ENCODE peak calls at places on chromosomes 2 and 18, in eight cellular contexts. V, D, W, L, Q, H, C and E are unnamed samples. For H3K27me3, the result is how much of the 10 kb centered on the place peaks cover.

GRCh38 chr2:64516651-64517510 is 7.2 kb upstream of the AFTPH start:
- DNase-seq in V (no peak), D (no peak), W (no peak), L (no peak), Q (no peak), H (no peak), C (no peak), E (no peak)

GRCh38 chr2:6184532-6185302 is 492.5 kb downstream of the SOX11 start:
- DNase-seq in V (no peak), D (no peak), W (no peak), L (no peak), Q (no peak), H (no peak), C (no peak), E (no peak)

GRCh38 chr18:59460060-59460395 is 101.0 kb upstream of the LMAN1 start:
- DNase-seq in V (peak), D (no peak), W (no peak), L (no peak), Q (no peak), H (no peak), C (no peak), E (no peak)

GRCh38 chr2:240429872-240430491 is 5.5 kb upstream of the GPC1 start:
- DNase-seq in V (no peak), D (peak), W (peak), L (no peak), Q (peak), H (no peak), C (peak), E (no peak)

GRCh38 chr2:1686784-1687105 is 57.6 kb downstream of the PXDN start:
- DNase-seq in V (no peak), D (no peak), W (no peak), L (no peak), Q (no peak), H (no peak), C (no peak), E (no peak)

GRCh38 chr18:76553715-76554603 is 58.9 kb upstream of the ZNF516 start:
- DNase-seq in V (peak), D (no peak), W (no peak), L (no peak), Q (no peak), H (no peak), C (no peak), E (no peak)

GRCh38 chr2:193808877-193809276 is 1614.1 kb upstream of the TMEFF2 start:
- DNase-seq in V (no peak), D (no peak), W (no peak), L (no peak), Q (no peak), H (no peak), C (no peak), E (no peak)

GRCh38 chr18:45984546-45985235 is 17.6 kb upstream of the EPG5 start:
- DNase-seq in V (no peak), D (no peak), W (no peak), L (no peak), Q (no peak), H (no peak), C (no peak), E (no peak)

GRCh38 chr18:48974304-48975220 is 23.8 kb upstream of the SMAD7 start:
- DNase-seq in V (no peak), D (no peak), W (no peak), L (peak), Q (no peak), H (no peak), C (no peak), E (no peak)

GRCh38 chr2:54528311-54528945 is 72.3 kb downstream of the SPTBN1 start:
- DNase-seq in V (no peak), D (no peak), W (no peak), L (no peak), Q (no peak), H (no peak), C (no peak), E (no peak)

GRCh38 chr2:38648107-38648761 is 17.7 kb upstream of the GALM start:
- DNase-seq in V (peak), D (no peak), W (no peak), L (no peak), Q (no peak), H (no peak), C (no peak), E (no peak)

GRCh38 chr2:118431188-118431562 is 342.9 kb downstream of the INSIG2 start:
- DNase-seq in V (peak), D (no peak), W (no peak), L (no peak), Q (no peak), H (no peak), C (no peak), E (no peak)

GRCh38 chr2:207113403-207113802 is 52.3 kb downstream of the KLF7 start:
- DNase-seq in V (no peak), D (no peak), W (no peak), L (no peak), Q (no peak), H (no peak), C (no peak), E (no peak)

GRCh38 chr2:160352492-160352891 is 141.1 kb downstream of the RBMS1 start:
- DNase-seq in V (peak), D (no peak), W (no peak), L (no peak), Q (no peak), H (no peak), C (no peak), E (no peak)

GRCh38 chr2:228700638-228701037 is 519.2 kb upstream of the SPHKAP start:
- DNase-seq in V (peak), D (no peak), W (no peak), L (no peak), Q (no peak), H (no peak), C (no peak), E (no peak)

GRCh38 chr2:14756122-14756541 is 123.6 kb downstream of the LRATD1 start:
- DNase-seq in V (no peak), D (no peak), W (no peak), L (no peak), Q (no peak), H (no peak), C (no peak), E (no peak)

GRCh38 chr18:51653507-51654213 is 456.2 kb upstream of the MEX3C start:
- DNase-seq in V (no peak), D (no peak), W (no peak), L (no peak), Q (no peak), H (no peak), C (no peak), E (no peak)

GRCh38 chr2:156649596-156649995 is 213.4 kb downstream of the GPD2 start:
- DNase-seq in V (peak), D (no peak), W (no peak), L (peak), Q (no peak), H (no peak), C (peak), E (no peak)

GRCh38 chr2:142165790-142166189 is 35.0 kb upstream of the LRP1B start:
- DNase-seq in V (peak), D (no peak), W (peak), L (no peak), Q (no peak), H (no peak), C (no peak), E (no peak)

GRCh38 chr2:74747411-74748080 is 86.4 kb upstream of the HK2 start:
- DNase-seq in V (peak), D (no peak), W (no peak), L (no peak), Q (no peak), H (no peak), C (no peak), E (no peak)

GRCh38 chr2:72694715-72695496 is 130.9 kb downstream of the EXOC6B start:
- DNase-seq in V (peak), D (peak), W (no peak), L (peak), Q (no peak), H (peak), C (peak), E (no peak)

GRCh38 chr2:71713581-71714580 is 260.5 kb downstream of the DYSF start:
- DNase-seq in V (peak), D (no peak), W (no peak), L (no peak), Q (peak), H (no peak), C (no peak), E (no peak)

GRCh38 chr2:101921961-101922325 is 69.8 kb upstream of the IL1R2 start:
- DNase-seq in V (no peak), D (no peak), W (no peak), L (no peak), Q (no peak), H (no peak), C (no peak), E (no peak)

GRCh38 chr18:48136051-48136543 is 205.6 kb upstream of the SMAD2 start:
- DNase-seq in V (no peak), D (peak), W (no peak), L (peak), Q (peak), H (peak), C (no peak), E (no peak)

GRCh38 chr2:170815311-170815710 is 1.4 kb upstream of the GAD1 start:
- DNase-seq in V (no peak), D (no peak), W (no peak), L (no peak), Q (no peak), H (no peak), C (no peak), E (no peak)
- H3K27me3 ChIP-seq in V (half or more), D (half or more), W (half or more), L (half or more), Q (under half), H (half or more), C (half or more), E (half or more)

GRCh38 chr2:10449481-10449831 is 1.3 kb upstream of the ODC1 start:
- DNase-seq in V (no peak), D (no peak), W (no peak), L (no peak), Q (no peak), H (no peak), C (no peak), E (no peak)
- H3K27me3 ChIP-seq in V (under half), D (under half), W (under half), L (under half), Q (under half), H (under half), C (under half), E (under half)

GRCh38 chr2:153479527-153479926 is 965 bp upstream of the RPRM start:
- DNase-seq in V (no peak), D (peak), W (no peak), L (no peak), Q (no peak), H (no peak), C (no peak), E (no peak)

GRCh38 chr2:153476491-153477095 is 2.0 kb downstream of the RPRM start:
- DNase-seq in V (no peak), D (peak), W (no peak), L (no peak), Q (no peak), H (no peak), C (no peak), E (no peak)

GRCh38 chr2:153478289-153479261 is at the start of gene RPRM:
- DNase-seq in V (peak), D (peak), W (peak), L (peak), Q (peak), H (peak), C (peak), E (no peak)

GRCh38 chr2:153477096-153477555 is 1.4 kb downstream of the RPRM start:
- DNase-seq in V (no peak), D (peak), W (peak), L (peak), Q (no peak), H (no peak), C (no peak), E (no peak)

DNA sequence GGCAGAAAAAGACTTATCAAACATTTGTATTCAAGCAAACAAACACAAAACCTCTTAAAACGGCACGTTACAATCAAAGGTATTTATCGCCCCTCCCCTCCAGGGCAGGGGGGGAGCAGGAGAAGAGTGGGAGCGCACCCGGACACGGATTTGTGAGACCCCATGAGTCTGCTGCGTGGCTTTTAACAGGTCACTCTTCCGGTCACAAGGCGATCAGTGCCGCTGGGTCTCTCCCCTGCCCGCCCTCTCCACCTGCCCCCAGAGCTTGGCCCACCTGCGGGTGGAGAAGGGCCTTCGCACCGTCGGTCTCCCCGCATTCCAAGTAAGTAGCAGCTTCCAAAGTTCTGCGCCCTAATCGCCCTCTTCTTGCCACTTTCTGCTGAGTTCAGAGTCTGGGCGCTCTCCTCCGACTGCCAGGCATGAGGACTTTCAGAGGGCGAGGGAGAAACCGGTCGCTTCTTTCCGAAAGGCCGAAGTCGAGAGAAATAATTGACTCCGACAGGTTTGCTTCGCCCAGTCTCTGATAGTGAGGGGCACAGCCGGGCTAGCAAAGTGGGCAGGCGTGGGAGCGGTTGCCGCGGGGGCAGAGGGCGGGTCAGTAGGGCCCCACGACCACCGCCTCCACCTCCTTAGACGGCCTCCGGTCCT is 797 bp downstream of the RPRM start:
- DNase-seq in V (no peak), D (no peak), W (peak), L (peak), Q (no peak), H (no peak), C (no peak), E (no peak)
- H3K27me3 ChIP-seq in V (under half), D (under half), W (under half), L (half or more), Q (under half), H (half or more), C (under half), E (under half)

DNA sequence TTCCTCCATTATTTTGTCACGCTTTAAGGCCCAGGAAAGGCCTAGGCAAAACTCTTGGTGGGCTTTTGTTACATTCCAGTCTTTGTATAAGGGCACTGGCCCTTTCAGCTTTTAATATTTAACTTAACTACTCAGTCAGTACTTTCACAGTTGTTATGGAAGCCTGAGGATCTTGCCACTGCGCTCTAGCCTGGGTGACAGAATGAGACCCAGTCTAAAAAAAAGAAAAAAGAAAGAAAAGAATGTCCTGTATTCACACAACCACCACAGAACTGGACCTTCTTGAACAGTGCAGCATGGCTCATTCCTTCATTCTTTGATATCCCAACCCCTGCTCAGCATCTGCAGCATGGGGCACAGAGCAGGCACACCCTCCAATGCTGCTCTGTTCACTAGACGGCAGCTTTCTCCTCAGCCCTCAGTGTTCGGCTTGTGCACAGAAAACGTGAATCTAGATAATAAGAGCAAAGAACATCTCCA is 93.4 kb upstream of the MSH2 start:
- DNase-seq in V (no peak), D (no peak), W (no peak), L (no peak), Q (no peak), H (peak), C (no peak), E (no peak)
- H3K27me3 ChIP-seq in V (under half), D (under half), W (under half), L (under half), Q (under half), H (under half), C (under half), E (under half)

DNA sequence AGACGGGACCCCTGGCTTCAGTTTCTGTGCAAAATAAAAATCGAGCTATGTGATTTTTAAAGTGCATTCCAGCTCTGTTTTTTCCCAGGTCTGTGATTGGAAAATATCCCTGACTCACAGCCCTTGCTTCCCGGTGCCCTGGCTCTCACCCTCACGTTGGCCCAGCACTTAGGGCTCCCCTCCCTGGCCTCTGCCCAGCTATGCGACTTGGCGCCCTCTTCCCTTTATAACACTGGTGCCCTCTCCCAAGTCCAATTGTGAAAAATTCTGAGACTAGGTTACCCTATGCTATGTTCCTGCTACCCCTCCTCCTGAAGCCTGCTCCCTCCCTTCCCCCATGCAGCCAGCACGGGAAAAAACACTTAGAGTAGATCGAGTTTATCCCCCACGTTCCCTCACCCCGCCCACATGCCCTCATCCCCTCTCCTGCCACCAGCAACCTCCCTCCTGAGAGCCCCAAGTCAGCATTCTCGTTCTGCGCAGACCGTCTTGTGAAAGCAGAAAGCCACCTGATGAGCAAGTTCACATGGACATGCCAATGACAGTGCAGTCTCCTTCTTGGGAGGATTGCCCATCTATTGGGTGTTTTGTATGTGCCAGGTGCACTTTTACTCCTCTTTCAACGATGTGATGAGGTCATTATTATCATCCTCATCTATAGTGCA is 228.8 kb downstream of the VAPA start:
- DNase-seq in V (peak), D (no peak), W (no peak), L (peak), Q (no peak), H (no peak), C (no peak), E (no peak)
- H3K27me3 ChIP-seq in V (under half), D (under half), W (under half), L (under half), Q (under half), H (under half), C (under half), E (under half)

DNA sequence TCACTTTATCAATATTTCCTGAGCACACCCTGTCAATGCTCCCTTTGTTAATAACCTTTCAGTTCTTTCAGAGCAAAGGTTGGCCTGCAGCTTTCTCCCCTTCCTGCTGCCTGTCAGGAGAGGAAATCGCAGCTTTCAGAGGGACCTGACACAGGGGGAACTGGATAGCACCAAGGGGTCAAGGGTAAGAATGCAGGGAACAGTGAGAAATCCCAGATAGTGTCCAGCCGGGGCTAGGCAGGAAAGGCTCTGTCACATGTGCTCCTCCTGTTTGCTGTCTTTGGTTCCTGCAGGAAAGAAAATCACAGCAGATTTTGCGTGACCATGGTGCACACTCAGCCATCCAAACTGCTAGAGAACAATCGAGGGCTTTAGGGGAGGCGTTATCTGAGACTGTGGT is 177.7 kb downstream of the ICOS start:
- DNase-seq in V (peak), D (no peak), W (no peak), L (no peak), Q (no peak), H (no peak), C (no peak), E (no peak)
- H3K27me3 ChIP-seq in V (under half), D (under half), W (under half), L (under half), Q (under half), H (under half), C (under half), E (under half)

DNA sequence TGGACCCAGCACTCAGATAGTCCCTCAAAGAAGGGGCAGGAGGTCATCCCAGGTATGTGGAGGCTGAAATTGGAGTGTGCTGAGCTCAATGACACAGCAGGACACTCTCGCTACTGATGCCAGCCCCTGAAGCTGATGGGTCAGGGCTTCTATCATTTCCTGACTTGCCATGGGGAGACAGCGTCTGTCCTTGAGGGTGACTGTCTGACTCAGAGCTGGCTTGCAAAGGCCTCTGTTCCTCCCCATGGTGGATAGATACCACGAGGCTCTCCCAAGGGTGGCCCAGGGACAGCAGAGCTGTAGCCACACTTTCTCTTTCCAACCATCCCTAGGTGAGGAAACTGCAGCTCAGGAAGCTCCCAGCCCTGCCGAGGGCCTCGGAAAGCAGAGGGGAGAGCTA is 10.8 kb downstream of the ALPG start:
- DNase-seq in V (no peak), D (no peak), W (no peak), L (no peak), Q (no peak), H (no peak), C (no peak), E (no peak)
- H3K27me3 ChIP-seq in V (half or more), D (under half), W (under half), L (half or more), Q (under half), H (half or more), C (under half), E (under half)